ENCODE peak calls at places on chromosomes 7 and 10, in four cellular contexts. P is esophagus squamous epithelium, R is aorta, N is pancreas. M is an unnamed sample.

GRCh38 chr7:80526472-80526871 is 14.6 kb upstream of the GNAT3 start:
- DNase-seq in P (no peak), R (no peak), N (no peak), M (no peak)

GRCh38 chr10:103542764-103543616 is 49.5 kb downstream of the NEURL1 start:
- DNase-seq in P (no peak), N (no peak), R (peak; percentile 64), M (peak; percentile 72)

GRCh38 chr10:98309366-98310355 is 41.7 kb upstream of the LOXL4 start:
- DNase-seq in P (no peak), N (peak; percentile 49), R (peak; percentile 91), M (peak; percentile 89)

GRCh38 chr10:235921-236320 is 100.7 kb downstream of the ZMYND11 start:
- DNase-seq in N (no peak), R (no peak), P (no peak), M (no peak)

GRCh38 chr10:78905940-78906308 is 162.8 kb upstream of the ZMIZ1 start:
- DNase-seq in R (no peak), P (no peak), N (no peak), M (no peak)

GRCh38 chr7:1689356-1689755 is 19.3 kb downstream of the ELFN1 start:
- DNase-seq in P (no peak), N (no peak), R (peak; percentile 31), M (no peak)

GRCh38 chr10:34966440-34966839 is 123.7 kb downstream of the CUL2 start:
- DNase-seq in R (peak; percentile 16), N (no peak), P (no peak), M (no peak)

GRCh38 chr10:131657985-131658330 is 242.8 kb upstream of the PPP2R2D start:
- DNase-seq in N (no peak), P (no peak), R (peak; percentile 27), M (no peak)

GRCh38 chr10:73891585-73891984 is 17.2 kb upstream of the CAMK2G start:
- DNase-seq in P (no peak), N (no peak), R (no peak), M (no peak)

GRCh38 chr10:47037654-47038425 is 126.6 kb downstream of the PTPN20 start:
- DNase-seq in P (no peak), R (peak; percentile 28), N (no peak), M (no peak)

GRCh38 chr10:77348082-77348481 is 289.5 kb downstream of the KCNMA1 start:
- DNase-seq in P (no peak), N (no peak), R (no peak), M (no peak)

GRCh38 chr7:99579956-99580777 is 17.9 kb upstream of the TMEM225B start:
- DNase-seq in N (no peak), R (peak; percentile 78), P (no peak), M (peak; percentile 68)

GRCh38 chr10:43901744-43902504 is 253.2 kb upstream of the ZNF32 start:
- DNase-seq in R (no peak), N (no peak), P (no peak), M (no peak)

GRCh38 chr10:43898592-43898991 is 249.9 kb upstream of the ZNF32 start:
- DNase-seq in R (no peak), P (no peak), N (no peak), M (no peak)

GRCh38 chr10:43901302-43901701 is 252.6 kb upstream of the ZNF32 start:
- DNase-seq in R (no peak), N (no peak), P (no peak), M (no peak)

GRCh38 chr10:43899224-43899959 is 250.7 kb upstream of the ZNF32 start:
- DNase-seq in N (peak; percentile 15), P (no peak), R (no peak), M (no peak)

GRCh38 chr10:43897765-43898419 is 249.2 kb upstream of the ZNF32 start:
- DNase-seq in R (no peak), N (no peak), P (no peak), M (no peak)
- H3K27ac ChIP-seq in R (no peak overlapping the region), N (no peak overlapping the region), P (no peak overlapping the region), M (no peak overlapping the region)

DNA sequence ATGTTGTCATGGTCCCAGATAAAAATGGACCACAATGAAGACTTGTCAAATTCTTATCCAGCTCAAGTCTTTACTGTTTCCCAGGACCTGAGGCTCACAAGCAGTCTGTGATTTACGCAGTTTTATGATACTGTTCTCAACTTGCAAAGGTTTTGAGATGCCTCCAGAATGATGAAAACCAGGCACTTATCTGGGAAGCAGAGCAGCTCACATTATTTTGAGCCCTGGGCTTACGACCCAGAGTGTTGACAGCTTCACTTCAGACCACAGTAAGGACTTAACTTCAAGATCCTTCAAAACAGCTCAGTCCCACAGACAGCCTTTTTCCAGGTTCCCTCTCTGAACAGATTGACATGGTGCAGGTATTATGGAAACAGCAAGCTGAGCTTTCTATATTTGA is 236.1 kb downstream of the RNLS start:
- DNase-seq in R (no peak), N (no peak), P (no peak), M (no peak)
- H3K27ac ChIP-seq in R (no peak overlapping the region), N (no peak overlapping the region), P (no peak overlapping the region), M (no peak overlapping the region)

DNA sequence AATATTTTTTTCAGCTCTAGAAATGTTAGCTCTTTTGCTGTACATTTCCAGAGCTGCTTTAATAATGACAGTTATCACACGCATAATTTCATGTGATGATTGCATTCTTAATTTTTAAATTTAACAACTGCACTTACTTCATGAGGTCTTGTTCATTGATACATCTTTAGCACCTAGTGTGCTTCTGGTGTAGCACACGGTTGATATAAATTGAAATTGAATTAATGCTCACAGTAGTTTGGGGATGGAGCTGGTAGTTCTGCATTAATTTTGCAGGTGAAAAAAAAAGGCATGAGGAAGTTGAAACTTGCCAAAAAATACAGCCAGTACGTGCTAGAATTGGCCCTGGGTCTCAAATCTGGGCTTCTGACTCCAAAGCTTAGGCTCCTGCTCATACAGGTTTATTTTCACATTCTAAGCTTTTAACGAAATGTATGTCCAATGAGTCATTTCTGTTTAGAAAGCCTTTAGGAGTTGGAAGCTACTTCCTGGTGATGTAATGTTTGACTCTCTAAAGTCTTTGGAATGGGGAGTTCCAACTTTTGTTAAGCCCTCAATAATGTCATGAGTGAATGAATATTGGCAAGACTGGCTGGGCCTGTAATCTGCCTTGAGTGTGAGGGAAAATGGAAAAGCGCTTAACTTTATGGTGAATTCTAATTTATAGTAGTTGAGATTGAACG is 62.5 kb downstream of the DAGLB start:
- DNase-seq in N (no peak), P (no peak), R (no peak), M (peak; percentile 16)
- H3K27ac ChIP-seq in N (peak overlapping the region; percentile 66), P (peak overlapping the region; percentile 89), R (peak overlapping the region; percentile 66), M (peak overlapping the region; percentile 49)

GRCh38 chr10:102175415-102175814 is 23.2 kb downstream of the NOLC1 start:
- DNase-seq in N (no peak), R (no peak), P (no peak), M (no peak)
- H3K27ac ChIP-seq in N (no peak overlapping the region), R (no peak overlapping the region), P (no peak overlapping the region), M (no peak overlapping the region)

GRCh38 chr7:30460246-30460633 is 18.3 kb downstream of the NOD1 start:
- DNase-seq in R (no peak), P (no peak), N (no peak), M (peak; percentile 58)
- H3K27ac ChIP-seq in R (no peak overlapping the region), P (peak overlapping the region; percentile 78), N (no peak overlapping the region), M (peak overlapping the region; percentile 37)